ENCODE peak calls at places on chromosomes 16 and 17, in four cellular contexts. Q, N, B and E are unnamed samples.

GRCh38 chr16:84836234-84836647 is 16.5 kb downstream of the CRISPLD2 start:
- DNase-seq in Q (peak), N (peak), B (no peak), E (peak)

GRCh38 chr16:11700264-11701029 is 32.2 kb downstream of the SNN start:
- DNase-seq in Q (no peak), N (no peak), B (no peak), E (no peak)

GRCh38 chr16:77679901-77680300 is 42.4 kb upstream of the NUDT7 start:
- DNase-seq in Q (no peak), N (no peak), B (no peak), E (no peak)

GRCh38 chr16:15542734-15543347 is 100.1 kb downstream of the MARF1 start:
- DNase-seq in Q (no peak), N (no peak), B (no peak), E (no peak)

GRCh38 chr17:2929881-2930533 is 133.4 kb downstream of the OR1D5 start:
- DNase-seq in Q (no peak), N (peak), B (no peak), E (peak)

GRCh38 chr17:45225964-45226530 is 4.4 kb downstream of the FMNL1 start:
- DNase-seq in Q (no peak), N (no peak), B (no peak), E (peak)

GRCh38 chr17:39080416-39081179 is 70.8 kb downstream of the PLXDC1 start:
- DNase-seq in Q (no peak), N (no peak), B (no peak), E (no peak)

GRCh38 chr17:27351741-27352140 is 57.8 kb downstream of the WSB1 start:
- DNase-seq in Q (no peak), N (no peak), B (no peak), E (no peak)

GRCh38 chr16:56862776-56863175 is 2.2 kb upstream of the SLC12A3 start:
- DNase-seq in Q (no peak), N (no peak), B (no peak), E (peak)

GRCh38 chr17:40536731-40537171 is 28.5 kb downstream of the CCR7 start:
- DNase-seq in Q (no peak), N (no peak), B (no peak), E (no peak)

GRCh38 chr16:1132431-1132830 is 20.5 kb upstream of the CACNA1H start:
- DNase-seq in Q (no peak), N (no peak), B (no peak), E (peak)

GRCh38 chr17:7559307-7560171 is 989 bp downstream of the TNFSF13 start:
- DNase-seq in Q (no peak), N (no peak), B (no peak), E (no peak)

GRCh38 chr17:6035801-6036394 is 34.3 kb upstream of the WSCD1 start:
- DNase-seq in Q (no peak), N (no peak), B (peak), E (no peak)

GRCh38 chr16:61149709-61150108 is 886.5 kb downstream of the CDH8 start:
- DNase-seq in Q (no peak), N (no peak), B (no peak), E (no peak)

GRCh38 chr17:29019475-29020181 is 13.8 kb upstream of the SEZ6 start:
- DNase-seq in Q (no peak), N (peak), B (peak), E (peak)

GRCh38 chr16:53482123-53482522 is 20.9 kb downstream of the AKTIP start:
- DNase-seq in Q (no peak), N (no peak), B (no peak), E (no peak)

GRCh38 chr17:2017274-2017941 is 7.7 kb downstream of the RTN4RL1 start:
- DNase-seq in Q (no peak), N (no peak), B (no peak), E (no peak)

GRCh38 chr16:76428858-76429257 is 151.7 kb downstream of the CNTNAP4 start:
- DNase-seq in Q (no peak), N (no peak), B (no peak), E (no peak)

GRCh38 chr17:42026821-42027539 is 7.1 kb downstream of the NKIRAS2 start:
- DNase-seq in Q (no peak), N (no peak), B (no peak), E (peak)

GRCh38 chr17:15263206-15263579 is 1.9 kb downstream of the PMP22 start:
- DNase-seq in Q (peak), N (peak), B (peak), E (peak)

GRCh38 chr17:78655251-78655940 is 78.2 kb upstream of the DNAH17 start:
- DNase-seq in Q (no peak), N (no peak), B (no peak), E (no peak)

GRCh38 chr17:41766135-41766534 is 20.4 kb downstream of the JUP start:
- DNase-seq in Q (no peak), N (no peak), B (no peak), E (no peak)

GRCh38 chr16:13021996-13022395 is 120.6 kb downstream of the SHISA9 start:
- DNase-seq in Q (no peak), N (no peak), B (no peak), E (no peak)

GRCh38 chr17:49315974-49316570 is 46.0 kb downstream of the ZNF652 start:
- DNase-seq in Q (no peak), N (no peak), B (no peak), E (no peak)

GRCh38 chr17:44940321-44940720 is 7.3 kb downstream of the KIF18B start:
- DNase-seq in Q (no peak), N (no peak), B (no peak), E (peak)